ENCODE peak calls at places on chromosomes 7 and 10, in five cellular contexts. F, L, J, P and U are unnamed samples.

GRCh38 chr7:43014374-43014773 is 82.2 kb downstream of the MRPL32 start:
- DNase-seq in P (no peak), L (no peak), F (no peak), J (no peak), U (no peak)

GRCh38 chr10:2205406-2205805 is 468.1 kb upstream of the ADARB2 start:
- DNase-seq in P (no peak), F (no peak), J (no peak), L (no peak), U (no peak)

GRCh38 chr7:4642468-4643203 is 39.5 kb upstream of the FOXK1 start:
- DNase-seq in P (no peak), L (no peak), J (no peak), F (no peak), U (no peak)

GRCh38 chr7:152105205-152105604 is 79.7 kb downstream of the GALNT11 start:
- DNase-seq in J (no peak), P (no peak), F (no peak), L (no peak), U (no peak)

GRCh38 chr10:99966306-99966705 is 43.4 kb downstream of the DNMBP start:
- DNase-seq in P (no peak), L (peak), J (peak), F (no peak), U (no peak)

GRCh38 chr10:21337171-21337792 is 188.2 kb downstream of the SKIDA1 start:
- DNase-seq in J (no peak), P (no peak), F (no peak), L (no peak), U (no peak)

GRCh38 chr10:71075066-71075758 is 137.2 kb upstream of the UNC5B start:
- DNase-seq in F (no peak), P (no peak), L (no peak), J (no peak), U (no peak)

GRCh38 chr10:75782463-75783248 is 351.2 kb downstream of the LRMDA start:
- DNase-seq in F (no peak), L (no peak), P (no peak), J (no peak), U (peak)

GRCh38 chr7:7416031-7416968 is 119.4 kb downstream of the COL28A1 start:
- DNase-seq in L (peak), J (peak), P (peak), F (no peak), U (no peak)

GRCh38 chr7:98232799-98233198 is 19.2 kb downstream of the TECPR1 start:
- DNase-seq in F (no peak), J (no peak), L (no peak), P (no peak), U (no peak)

GRCh38 chr7:92781117-92781720 is 55.2 kb downstream of the CDK6 start:
- DNase-seq in P (no peak), F (no peak), J (peak), L (no peak), U (peak)

GRCh38 chr10:130894485-130894884 is 417.0 kb downstream of the TCERG1L start:
- DNase-seq in L (no peak), F (no peak), P (no peak), J (no peak), U (no peak)

GRCh38 chr10:127017406-127018297 is 112.4 kb downstream of the DOCK1 start:
- DNase-seq in F (no peak), P (no peak), J (no peak), L (peak), U (no peak)

GRCh38 chr10:15254808-15255655 is 86.5 kb upstream of the NMT2 start:
- DNase-seq in J (no peak), F (no peak), P (no peak), L (no peak), U (no peak)

GRCh38 chr10:14118953-14119352 is 211.8 kb downstream of the FRMD4A start:
- DNase-seq in J (peak), F (no peak), L (no peak), P (no peak), U (no peak)

GRCh38 chr7:155296788-155297516 is 726 bp upstream of the INSIG1 start:
- DNase-seq in F (no peak), L (peak), J (peak), P (peak), U (peak)

GRCh38 chr7:13860734-13861133 is 128.7 kb downstream of the ETV1 start:
- DNase-seq in F (no peak), L (peak), P (no peak), J (peak), U (no peak)

GRCh38 chr10:66204838-66205237 is 721.0 kb upstream of the LRRTM3 start:
- DNase-seq in P (no peak), L (no peak), F (no peak), J (no peak), U (no peak)

GRCh38 chr7:132117181-132117580 is 459.1 kb downstream of the PLXNA4 start:
- DNase-seq in L (peak), P (no peak), F (no peak), J (peak), U (no peak)

GRCh38 chr10:125127986-125128385 is 32.4 kb downstream of the CTBP2 start:
- DNase-seq in J (no peak), F (no peak), P (no peak), L (no peak), U (no peak)

GRCh38 chr7:82049442-82049841 is 279.6 kb upstream of the HGF start:
- DNase-seq in J (peak), P (no peak), F (no peak), L (peak), U (no peak)

GRCh38 chr7:69656890-69657289 is 58.6 kb downstream of the AUTS2 start:
- DNase-seq in P (no peak), L (no peak), F (no peak), J (no peak), U (peak)

GRCh38 chr7:31101544-31101943 is 49.4 kb downstream of the ADCYAP1R1 start:
- DNase-seq in L (no peak), J (no peak), F (no peak), P (no peak), U (no peak)

GRCh38 chr10:132010484-132010883 is 28.8 kb upstream of the BNIP3 start:
- DNase-seq in F (no peak), P (no peak), J (no peak), L (no peak), U (no peak)

GRCh38 chr10:76879116-76879706 is 758.4 kb downstream of the KCNMA1 start:
- DNase-seq in J (no peak), L (no peak), P (no peak), F (no peak), U (no peak)

GRCh38 chr10:79055892-79056291 is 12.9 kb upstream of the ZMIZ1 start:
- DNase-seq in F (no peak), P (no peak), L (no peak), J (no peak), U (no peak)

GRCh38 chr10:79057481-79058275 is 11.1 kb upstream of the ZMIZ1 start:
- DNase-seq in L (no peak), P (peak), J (no peak), F (no peak), U (no peak)

GRCh38 chr10:79055100-79055782 is 13.5 kb upstream of the ZMIZ1 start:
- DNase-seq in L (no peak), P (no peak), J (no peak), F (no peak), U (no peak)

GRCh38 chr10:79056361-79056735 is 12.4 kb upstream of the ZMIZ1 start:
- DNase-seq in L (no peak), F (no peak), J (no peak), P (no peak), U (no peak)

DNA sequence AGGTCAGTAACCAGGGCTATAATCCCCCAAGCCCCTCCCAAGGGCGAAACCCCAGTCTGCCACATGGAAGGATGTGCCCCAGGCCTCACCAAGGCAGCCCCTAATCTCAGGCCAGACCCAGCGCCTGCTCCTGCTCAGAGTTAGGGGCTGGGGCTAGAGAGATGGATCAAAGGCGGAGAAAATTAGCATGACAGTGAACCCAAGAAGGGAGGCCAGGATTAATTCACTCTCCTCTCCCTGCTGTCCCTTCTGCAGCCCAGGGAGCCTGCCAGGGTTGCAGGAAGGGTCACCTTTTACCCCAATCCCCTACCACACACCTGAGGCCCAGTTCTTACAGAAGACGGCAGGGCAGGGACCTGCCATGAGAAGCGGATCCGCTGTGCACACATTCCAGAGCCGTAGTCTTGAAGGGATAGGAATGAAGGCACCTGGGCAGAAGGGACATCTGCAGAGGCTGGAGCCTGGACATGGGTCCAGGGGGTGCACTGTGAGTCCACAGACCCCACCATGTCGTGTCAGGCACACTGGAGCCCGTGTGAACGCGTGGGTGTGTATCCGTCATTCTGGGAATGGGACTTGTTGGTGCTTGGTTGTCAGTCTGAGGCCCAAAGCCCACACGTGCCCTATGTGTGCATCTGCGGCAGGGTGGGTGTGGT is 11.9 kb upstream of the ZMIZ1 start:
- DNase-seq in F (no peak), P (no peak), L (no peak), J (no peak), U (no peak)
- H3K4me3 ChIP-seq in F (no peak), P (no peak), L (no peak), J (no peak), U (no peak)

DNA sequence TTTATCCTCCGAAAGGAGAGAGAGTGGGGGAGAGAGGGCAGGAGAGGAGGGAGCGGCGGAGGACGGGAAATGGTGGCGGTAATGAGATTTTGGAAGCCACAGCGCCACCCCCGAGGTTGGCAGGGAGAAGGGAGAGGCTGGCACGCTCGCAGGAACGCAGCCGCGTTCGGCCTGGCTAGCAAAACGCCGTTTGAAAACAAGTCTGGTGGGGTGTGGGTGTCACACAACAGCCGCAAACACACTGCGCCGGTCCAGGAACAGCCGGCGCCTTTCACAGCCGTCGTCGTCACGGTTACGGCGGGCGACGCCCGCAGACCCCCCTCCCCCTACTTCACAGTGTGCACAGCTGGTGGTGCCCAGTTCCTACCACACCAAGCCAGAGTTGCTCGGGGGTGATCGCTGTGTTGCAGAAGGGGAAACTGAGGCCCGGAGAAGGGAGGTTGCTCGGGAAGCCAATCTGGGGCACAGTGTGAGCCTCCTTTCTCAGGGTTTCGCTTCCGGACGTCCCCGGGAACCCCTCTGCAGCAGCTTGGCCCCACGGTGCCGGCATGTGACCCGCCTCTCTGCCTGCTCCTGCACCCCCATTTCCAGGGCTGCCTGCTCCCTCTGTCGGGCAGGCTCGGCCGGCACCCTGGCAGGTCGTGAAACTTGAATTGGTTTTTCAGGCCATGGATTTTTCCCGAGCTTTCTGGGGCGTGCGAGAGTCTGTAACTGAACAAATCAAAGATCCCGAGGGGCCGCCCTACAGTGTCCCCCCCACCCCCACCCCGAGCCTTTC is 57.8 kb downstream of the UNCX start:
- DNase-seq in L (no peak), F (no peak), P (no peak), J (peak), U (peak)
- H3K4me3 ChIP-seq in L (peak), F (no peak), P (peak), J (peak), U (peak)

GRCh38 chr7:99679032-99679399 is 780 bp downstream of the CYP3A5 start:
- DNase-seq in P (peak), F (no peak), L (peak), J (peak), U (no peak)
- H3K4me3 ChIP-seq in P (peak), F (no peak), L (no peak), J (no peak), U (no peak)

GRCh38 chr10:20257422-20257821 is 441.2 kb downstream of the PLXDC2 start:
- DNase-seq in L (no peak), F (no peak), J (no peak), P (no peak), U (no peak)
- H3K4me3 ChIP-seq in L (no peak), F (no peak), J (no peak), P (no peak), U (no peak)

DNA sequence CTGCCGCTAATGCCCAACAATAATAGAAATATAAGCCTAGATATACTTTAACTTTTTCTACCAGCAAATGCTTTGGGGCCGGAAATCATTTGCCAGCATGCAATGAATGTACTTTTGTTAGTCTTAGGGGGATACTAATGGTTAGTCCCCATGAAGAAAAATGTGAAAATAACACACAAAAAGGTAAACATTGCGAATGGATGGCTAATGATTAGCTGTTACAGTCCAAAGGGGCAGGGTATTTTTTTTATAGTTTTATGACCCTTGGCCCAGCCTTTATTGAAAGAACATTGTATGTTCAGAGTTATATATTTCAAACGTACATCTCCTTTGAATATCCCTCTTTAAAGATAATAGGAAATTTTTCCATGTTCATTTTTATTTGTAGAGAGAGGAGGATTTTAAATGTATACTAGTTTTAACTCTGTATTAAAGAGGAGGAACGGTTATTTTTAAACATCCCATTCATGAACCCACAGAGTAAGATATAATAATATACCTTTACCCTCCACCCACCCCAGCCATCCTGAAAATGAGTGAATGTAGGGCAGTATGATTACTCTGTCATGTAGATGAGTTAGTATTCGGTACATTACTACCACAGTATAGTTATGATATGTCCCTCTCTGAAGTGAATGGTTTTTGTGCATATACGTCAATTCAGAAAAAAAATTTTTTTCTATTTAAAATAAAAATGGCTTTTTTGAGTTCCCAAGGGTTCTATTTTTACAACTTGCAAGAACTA is 63.6 kb downstream of the ARID5B start:
- DNase-seq in J (no peak), P (no peak), L (no peak), F (no peak), U (no peak)
- H3K4me3 ChIP-seq in J (no peak), P (no peak), L (no peak), F (no peak), U (no peak)